ENCODE peak calls at places on chromosomes 11 and 22, in ten cellular contexts. One of them, this sample, is unnamed.

GRCh38 chr22:46055176-46055850 is 78.4 kb upstream of the WNT7B start:
- DNase-seq in lower lobe of right lung: peak
- DNase-seq in hippocampal formation: no peak
- DNase-seq in stimulated activated CD8-positive, alpha-beta memory T cell treated with anti-CD3 and anti-CD28 coated beads, Interleukin-15, amount 100 ng/mL, for 1 hour: no peak
- DNase-seq in BJ: no peak
- DNase-seq in CD4-positive, alpha-beta memory T cell: peak
- DNase-seq in GM06990: no peak
- DNase-seq in NCI-H2107: no peak
- DNase-seq in COR-L47: no peak
- DNase-seq in activated T-cell treated with anti-CD3 and anti-CD28 coated beads for 1 hour: no peak
- DNase-seq in this sample: no peak

GRCh38 chr11:112179601-112180000 is 4.3 kb downstream of the BCO2 start:
- DNase-seq in hippocampal formation: peak
- DNase-seq in activated T-cell treated with anti-CD3 and anti-CD28 coated beads for 1 hour: no peak
- DNase-seq in BJ: no peak
- DNase-seq in GM06990: no peak
- DNase-seq in CD4-positive, alpha-beta memory T cell: no peak
- DNase-seq in NCI-H2107: no peak
- DNase-seq in lower lobe of right lung: no peak
- DNase-seq in stimulated activated CD8-positive, alpha-beta memory T cell treated with anti-CD3 and anti-CD28 coated beads, Interleukin-15, amount 100 ng/mL, for 1 hour: no peak
- DNase-seq in COR-L47: no peak
- DNase-seq in this sample: no peak

GRCh38 chr22:37999640-38000272 is 15.4 kb upstream of the SOX10 start:
- DNase-seq in stimulated activated CD8-positive, alpha-beta memory T cell treated with anti-CD3 and anti-CD28 coated beads, Interleukin-15, amount 100 ng/mL, for 1 hour: no peak
- DNase-seq in GM06990: no peak
- DNase-seq in lower lobe of right lung: no peak
- DNase-seq in CD4-positive, alpha-beta memory T cell: no peak
- DNase-seq in BJ: no peak
- DNase-seq in COR-L47: no peak
- DNase-seq in activated T-cell treated with anti-CD3 and anti-CD28 coated beads for 1 hour: no peak
- DNase-seq in hippocampal formation: peak
- DNase-seq in NCI-H2107: peak
- DNase-seq in this sample: no peak

GRCh38 chr11:86984701-86985100 is 29.5 kb upstream of the FZD4 start:
- DNase-seq in NCI-H2107: no peak
- DNase-seq in CD4-positive, alpha-beta memory T cell: no peak
- DNase-seq in activated T-cell treated with anti-CD3 and anti-CD28 coated beads for 1 hour: no peak
- DNase-seq in lower lobe of right lung: no peak
- DNase-seq in hippocampal formation: no peak
- DNase-seq in GM06990: no peak
- DNase-seq in COR-L47: no peak
- DNase-seq in stimulated activated CD8-positive, alpha-beta memory T cell treated with anti-CD3 and anti-CD28 coated beads, Interleukin-15, amount 100 ng/mL, for 1 hour: no peak
- DNase-seq in BJ: no peak
- DNase-seq in this sample: no peak

GRCh38 chr11:95704865-95705264 is 84.7 kb downstream of the FAM76B start:
- DNase-seq in CD4-positive, alpha-beta memory T cell: no peak
- DNase-seq in activated T-cell treated with anti-CD3 and anti-CD28 coated beads for 1 hour: no peak
- DNase-seq in NCI-H2107: no peak
- DNase-seq in stimulated activated CD8-positive, alpha-beta memory T cell treated with anti-CD3 and anti-CD28 coated beads, Interleukin-15, amount 100 ng/mL, for 1 hour: no peak
- DNase-seq in GM06990: no peak
- DNase-seq in lower lobe of right lung: no peak
- DNase-seq in COR-L47: peak
- DNase-seq in hippocampal formation: no peak
- DNase-seq in BJ: no peak
- DNase-seq in this sample: no peak

GRCh38 chr11:34243620-34244493 is 114.0 kb downstream of the ABTB2 start:
- DNase-seq in hippocampal formation: no peak
- DNase-seq in BJ: peak
- DNase-seq in CD4-positive, alpha-beta memory T cell: no peak
- DNase-seq in NCI-H2107: no peak
- DNase-seq in lower lobe of right lung: no peak
- DNase-seq in stimulated activated CD8-positive, alpha-beta memory T cell treated with anti-CD3 and anti-CD28 coated beads, Interleukin-15, amount 100 ng/mL, for 1 hour: no peak
- DNase-seq in GM06990: peak
- DNase-seq in COR-L47: no peak
- DNase-seq in activated T-cell treated with anti-CD3 and anti-CD28 coated beads for 1 hour: no peak
- DNase-seq in this sample: no peak

GRCh38 chr11:88231894-88232482 is 56.7 kb upstream of the RAB38 start:
- DNase-seq in COR-L47: peak
- DNase-seq in CD4-positive, alpha-beta memory T cell: no peak
- DNase-seq in NCI-H2107: no peak
- DNase-seq in BJ: no peak
- DNase-seq in activated T-cell treated with anti-CD3 and anti-CD28 coated beads for 1 hour: no peak
- DNase-seq in hippocampal formation: no peak
- DNase-seq in lower lobe of right lung: no peak
- DNase-seq in stimulated activated CD8-positive, alpha-beta memory T cell treated with anti-CD3 and anti-CD28 coated beads, Interleukin-15, amount 100 ng/mL, for 1 hour: no peak
- DNase-seq in GM06990: no peak
- DNase-seq in this sample: peak

GRCh38 chr11:31366795-31367194 is 2.7 kb downstream of the DCDC1 start:
- DNase-seq in NCI-H2107: no peak
- DNase-seq in CD4-positive, alpha-beta memory T cell: peak
- DNase-seq in activated T-cell treated with anti-CD3 and anti-CD28 coated beads for 1 hour: no peak
- DNase-seq in stimulated activated CD8-positive, alpha-beta memory T cell treated with anti-CD3 and anti-CD28 coated beads, Interleukin-15, amount 100 ng/mL, for 1 hour: no peak
- DNase-seq in lower lobe of right lung: no peak
- DNase-seq in GM06990: no peak
- DNase-seq in hippocampal formation: no peak
- DNase-seq in COR-L47: no peak
- DNase-seq in BJ: no peak
- DNase-seq in this sample: no peak

GRCh38 chr11:125451400-125452124 is 44.5 kb downstream of the FEZ1 start:
- DNase-seq in COR-L47: peak
- DNase-seq in NCI-H2107: no peak
- DNase-seq in activated T-cell treated with anti-CD3 and anti-CD28 coated beads for 1 hour: no peak
- DNase-seq in lower lobe of right lung: no peak
- DNase-seq in hippocampal formation: peak
- DNase-seq in GM06990: no peak
- DNase-seq in CD4-positive, alpha-beta memory T cell: no peak
- DNase-seq in BJ: no peak
- DNase-seq in stimulated activated CD8-positive, alpha-beta memory T cell treated with anti-CD3 and anti-CD28 coated beads, Interleukin-15, amount 100 ng/mL, for 1 hour: no peak
- DNase-seq in this sample: no peak

GRCh38 chr11:105720096-105720495 is 110.2 kb downstream of the GRIA4 start:
- DNase-seq in hippocampal formation: no peak
- DNase-seq in NCI-H2107: no peak
- DNase-seq in stimulated activated CD8-positive, alpha-beta memory T cell treated with anti-CD3 and anti-CD28 coated beads, Interleukin-15, amount 100 ng/mL, for 1 hour: no peak
- DNase-seq in BJ: no peak
- DNase-seq in CD4-positive, alpha-beta memory T cell: no peak
- DNase-seq in GM06990: no peak
- DNase-seq in activated T-cell treated with anti-CD3 and anti-CD28 coated beads for 1 hour: no peak
- DNase-seq in lower lobe of right lung: no peak
- DNase-seq in COR-L47: no peak
- DNase-seq in this sample: no peak

GRCh38 chr11:59216654-59217640 is 4.2 kb upstream of the MPEG1 start:
- DNase-seq in CD4-positive, alpha-beta memory T cell: no peak
- DNase-seq in activated T-cell treated with anti-CD3 and anti-CD28 coated beads for 1 hour: no peak
- DNase-seq in BJ: no peak
- DNase-seq in GM06990: peak
- DNase-seq in stimulated activated CD8-positive, alpha-beta memory T cell treated with anti-CD3 and anti-CD28 coated beads, Interleukin-15, amount 100 ng/mL, for 1 hour: no peak
- DNase-seq in lower lobe of right lung: no peak
- DNase-seq in hippocampal formation: no peak
- DNase-seq in NCI-H2107: no peak
- DNase-seq in COR-L47: no peak
- DNase-seq in this sample: peak

GRCh38 chr22:47000888-47001287 is 238.4 kb downstream of the TBC1D22A start:
- DNase-seq in hippocampal formation: no peak
- DNase-seq in activated T-cell treated with anti-CD3 and anti-CD28 coated beads for 1 hour: no peak
- DNase-seq in CD4-positive, alpha-beta memory T cell: no peak
- DNase-seq in GM06990: no peak
- DNase-seq in NCI-H2107: no peak
- DNase-seq in BJ: no peak
- DNase-seq in lower lobe of right lung: no peak
- DNase-seq in stimulated activated CD8-positive, alpha-beta memory T cell treated with anti-CD3 and anti-CD28 coated beads, Interleukin-15, amount 100 ng/mL, for 1 hour: no peak
- DNase-seq in COR-L47: no peak
- DNase-seq in this sample: no peak

GRCh38 chr11:64249563-64250405 is 1.5 kb upstream of the PLCB3 start:
- DNase-seq in activated T-cell treated with anti-CD3 and anti-CD28 coated beads for 1 hour: no peak
- DNase-seq in NCI-H2107: no peak
- DNase-seq in lower lobe of right lung: no peak
- DNase-seq in CD4-positive, alpha-beta memory T cell: no peak
- DNase-seq in BJ: no peak
- DNase-seq in stimulated activated CD8-positive, alpha-beta memory T cell treated with anti-CD3 and anti-CD28 coated beads, Interleukin-15, amount 100 ng/mL, for 1 hour: no peak
- DNase-seq in COR-L47: no peak
- DNase-seq in GM06990: no peak
- DNase-seq in hippocampal formation: no peak
- DNase-seq in this sample: no peak

GRCh38 chr11:13140028-13140870 is 131.1 kb downstream of the RASSF10 start:
- DNase-seq in CD4-positive, alpha-beta memory T cell: no peak
- DNase-seq in BJ: no peak
- DNase-seq in lower lobe of right lung: peak
- DNase-seq in NCI-H2107: no peak
- DNase-seq in GM06990: no peak
- DNase-seq in COR-L47: no peak
- DNase-seq in hippocampal formation: no peak
- DNase-seq in stimulated activated CD8-positive, alpha-beta memory T cell treated with anti-CD3 and anti-CD28 coated beads, Interleukin-15, amount 100 ng/mL, for 1 hour: no peak
- DNase-seq in activated T-cell treated with anti-CD3 and anti-CD28 coated beads for 1 hour: no peak
- DNase-seq in this sample: no peak

GRCh38 chr22:43837666-43838065 is 24.6 kb downstream of the SULT4A1 start:
- DNase-seq in GM06990: no peak
- DNase-seq in COR-L47: no peak
- DNase-seq in NCI-H2107: no peak
- DNase-seq in lower lobe of right lung: no peak
- DNase-seq in CD4-positive, alpha-beta memory T cell: no peak
- DNase-seq in activated T-cell treated with anti-CD3 and anti-CD28 coated beads for 1 hour: no peak
- DNase-seq in stimulated activated CD8-positive, alpha-beta memory T cell treated with anti-CD3 and anti-CD28 coated beads, Interleukin-15, amount 100 ng/mL, for 1 hour: no peak
- DNase-seq in hippocampal formation: no peak
- DNase-seq in BJ: no peak
- DNase-seq in this sample: no peak

GRCh38 chr11:84714316-84714780 is 912.8 kb downstream of the DLG2 start:
- DNase-seq in CD4-positive, alpha-beta memory T cell: no peak
- DNase-seq in NCI-H2107: no peak
- DNase-seq in hippocampal formation: no peak
- DNase-seq in GM06990: no peak
- DNase-seq in COR-L47: no peak
- DNase-seq in BJ: no peak
- DNase-seq in lower lobe of right lung: peak
- DNase-seq in stimulated activated CD8-positive, alpha-beta memory T cell treated with anti-CD3 and anti-CD28 coated beads, Interleukin-15, amount 100 ng/mL, for 1 hour: no peak
- DNase-seq in activated T-cell treated with anti-CD3 and anti-CD28 coated beads for 1 hour: no peak
- DNase-seq in this sample: no peak

GRCh38 chr11:43381802-43382201 is 23.1 kb downstream of the TTC17 start:
- DNase-seq in BJ: no peak
- DNase-seq in NCI-H2107: no peak
- DNase-seq in stimulated activated CD8-positive, alpha-beta memory T cell treated with anti-CD3 and anti-CD28 coated beads, Interleukin-15, amount 100 ng/mL, for 1 hour: no peak
- DNase-seq in CD4-positive, alpha-beta memory T cell: no peak
- DNase-seq in lower lobe of right lung: no peak
- DNase-seq in COR-L47: no peak
- DNase-seq in GM06990: no peak
- DNase-seq in hippocampal formation: no peak
- DNase-seq in activated T-cell treated with anti-CD3 and anti-CD28 coated beads for 1 hour: no peak
- DNase-seq in this sample: no peak

GRCh38 chr22:46136539-46137217 is 13.6 kb upstream of the PPARA start:
- DNase-seq in GM06990: no peak
- DNase-seq in BJ: no peak
- DNase-seq in NCI-H2107: no peak
- DNase-seq in hippocampal formation: no peak
- DNase-seq in COR-L47: no peak
- DNase-seq in activated T-cell treated with anti-CD3 and anti-CD28 coated beads for 1 hour: no peak
- DNase-seq in lower lobe of right lung: no peak
- DNase-seq in stimulated activated CD8-positive, alpha-beta memory T cell treated with anti-CD3 and anti-CD28 coated beads, Interleukin-15, amount 100 ng/mL, for 1 hour: no peak
- DNase-seq in CD4-positive, alpha-beta memory T cell: no peak
- DNase-seq in this sample: no peak

GRCh38 chr11:46198873-46199250 is 77.6 kb upstream of the PHF21A start:
- DNase-seq in activated T-cell treated with anti-CD3 and anti-CD28 coated beads for 1 hour: no peak
- DNase-seq in GM06990: no peak
- DNase-seq in COR-L47: no peak
- DNase-seq in BJ: no peak
- DNase-seq in lower lobe of right lung: no peak
- DNase-seq in CD4-positive, alpha-beta memory T cell: no peak
- DNase-seq in NCI-H2107: no peak
- DNase-seq in hippocampal formation: no peak
- DNase-seq in stimulated activated CD8-positive, alpha-beta memory T cell treated with anti-CD3 and anti-CD28 coated beads, Interleukin-15, amount 100 ng/mL, for 1 hour: no peak
- DNase-seq in this sample: no peak

GRCh38 chr11:69337211-69337721 is 43.3 kb downstream of the MYEOV start:
- DNase-seq in activated T-cell treated with anti-CD3 and anti-CD28 coated beads for 1 hour: no peak
- DNase-seq in BJ: peak
- DNase-seq in lower lobe of right lung: no peak
- DNase-seq in hippocampal formation: no peak
- DNase-seq in CD4-positive, alpha-beta memory T cell: no peak
- DNase-seq in NCI-H2107: no peak
- DNase-seq in stimulated activated CD8-positive, alpha-beta memory T cell treated with anti-CD3 and anti-CD28 coated beads, Interleukin-15, amount 100 ng/mL, for 1 hour: no peak
- DNase-seq in COR-L47: no peak
- DNase-seq in GM06990: peak
- DNase-seq in this sample: no peak

GRCh38 chr11:3157381-3158130 is 7.6 kb downstream of the OSBPL5 start:
- DNase-seq in lower lobe of right lung: peak
- DNase-seq in GM06990: no peak
- DNase-seq in activated T-cell treated with anti-CD3 and anti-CD28 coated beads for 1 hour: no peak
- DNase-seq in stimulated activated CD8-positive, alpha-beta memory T cell treated with anti-CD3 and anti-CD28 coated beads, Interleukin-15, amount 100 ng/mL, for 1 hour: no peak
- DNase-seq in CD4-positive, alpha-beta memory T cell: peak
- DNase-seq in NCI-H2107: no peak
- DNase-seq in hippocampal formation: no peak
- DNase-seq in COR-L47: no peak
- DNase-seq in BJ: no peak
- DNase-seq in this sample: no peak

GRCh38 chr11:47189100-47189834 is 3.0 kb upstream of the PACSIN3 start:
- DNase-seq in NCI-H2107: no peak
- DNase-seq in activated T-cell treated with anti-CD3 and anti-CD28 coated beads for 1 hour: no peak
- DNase-seq in stimulated activated CD8-positive, alpha-beta memory T cell treated with anti-CD3 and anti-CD28 coated beads, Interleukin-15, amount 100 ng/mL, for 1 hour: no peak
- DNase-seq in hippocampal formation: no peak
- DNase-seq in COR-L47: no peak
- DNase-seq in BJ: peak
- DNase-seq in CD4-positive, alpha-beta memory T cell: no peak
- DNase-seq in GM06990: no peak
- DNase-seq in lower lobe of right lung: no peak
- DNase-seq in this sample: no peak

GRCh38 chr22:29352778-29353177 is 35.6 kb downstream of the AP1B1 start:
- DNase-seq in stimulated activated CD8-positive, alpha-beta memory T cell treated with anti-CD3 and anti-CD28 coated beads, Interleukin-15, amount 100 ng/mL, for 1 hour: no peak
- DNase-seq in COR-L47: no peak
- DNase-seq in activated T-cell treated with anti-CD3 and anti-CD28 coated beads for 1 hour: no peak
- DNase-seq in CD4-positive, alpha-beta memory T cell: no peak
- DNase-seq in BJ: no peak
- DNase-seq in NCI-H2107: no peak
- DNase-seq in GM06990: no peak
- DNase-seq in hippocampal formation: no peak
- DNase-seq in lower lobe of right lung: peak
- DNase-seq in this sample: no peak

GRCh38 chr11:2302844-2303626 is 1.2 kb downstream of the TSPAN32 start:
- DNase-seq in hippocampal formation: no peak
- DNase-seq in COR-L47: no peak
- DNase-seq in GM06990: no peak
- DNase-seq in stimulated activated CD8-positive, alpha-beta memory T cell treated with anti-CD3 and anti-CD28 coated beads, Interleukin-15, amount 100 ng/mL, for 1 hour: no peak
- DNase-seq in BJ: no peak
- DNase-seq in CD4-positive, alpha-beta memory T cell: peak
- DNase-seq in lower lobe of right lung: peak
- DNase-seq in activated T-cell treated with anti-CD3 and anti-CD28 coated beads for 1 hour: no peak
- DNase-seq in NCI-H2107: no peak
- DNase-seq in this sample: no peak

GRCh38 chr22:44667829-44668189 is 34.2 kb upstream of the PRR5 start:
- DNase-seq in lower lobe of right lung: peak
- DNase-seq in BJ: no peak
- DNase-seq in hippocampal formation: no peak
- DNase-seq in GM06990: no peak
- DNase-seq in activated T-cell treated with anti-CD3 and anti-CD28 coated beads for 1 hour: peak
- DNase-seq in COR-L47: no peak
- DNase-seq in CD4-positive, alpha-beta memory T cell: peak
- DNase-seq in NCI-H2107: no peak
- DNase-seq in stimulated activated CD8-positive, alpha-beta memory T cell treated with anti-CD3 and anti-CD28 coated beads, Interleukin-15, amount 100 ng/mL, for 1 hour: no peak
- DNase-seq in this sample: no peak

GRCh38 chr22:42653992-42654391 is 4.8 kb upstream of the CYB5R3 start:
- DNase-seq in lower lobe of right lung: no peak
- DNase-seq in NCI-H2107: no peak
- DNase-seq in CD4-positive, alpha-beta memory T cell: no peak
- DNase-seq in hippocampal formation: no peak
- DNase-seq in activated T-cell treated with anti-CD3 and anti-CD28 coated beads for 1 hour: no peak
- DNase-seq in COR-L47: no peak
- DNase-seq in GM06990: no peak
- DNase-seq in BJ: no peak
- DNase-seq in stimulated activated CD8-positive, alpha-beta memory T cell treated with anti-CD3 and anti-CD28 coated beads, Interleukin-15, amount 100 ng/mL, for 1 hour: no peak
- DNase-seq in this sample: no peak

GRCh38 chr22:22616636-22617035 is 27.8 kb upstream of the GGTLC2 start:
- DNase-seq in stimulated activated CD8-positive, alpha-beta memory T cell treated with anti-CD3 and anti-CD28 coated beads, Interleukin-15, amount 100 ng/mL, for 1 hour: no peak
- DNase-seq in GM06990: peak
- DNase-seq in activated T-cell treated with anti-CD3 and anti-CD28 coated beads for 1 hour: no peak
- DNase-seq in COR-L47: no peak
- DNase-seq in lower lobe of right lung: no peak
- DNase-seq in hippocampal formation: no peak
- DNase-seq in BJ: no peak
- DNase-seq in CD4-positive, alpha-beta memory T cell: no peak
- DNase-seq in NCI-H2107: no peak
- DNase-seq in this sample: peak

GRCh38 chr11:119590651-119591308 is 138.2 kb downstream of the NECTIN1 start:
- DNase-seq in activated T-cell treated with anti-CD3 and anti-CD28 coated beads for 1 hour: no peak
- DNase-seq in BJ: no peak
- DNase-seq in NCI-H2107: no peak
- DNase-seq in hippocampal formation: no peak
- DNase-seq in lower lobe of right lung: no peak
- DNase-seq in COR-L47: no peak
- DNase-seq in GM06990: no peak
- DNase-seq in CD4-positive, alpha-beta memory T cell: no peak
- DNase-seq in stimulated activated CD8-positive, alpha-beta memory T cell treated with anti-CD3 and anti-CD28 coated beads, Interleukin-15, amount 100 ng/mL, for 1 hour: no peak
- DNase-seq in this sample: no peak